ENCODE peak calls at places on chromosomes 16 and 17, in six cellular contexts. One of them, this sample, is unnamed.

GRCh38 chr16:5604770-5605169 is 507.2 kb upstream of the EEF2KMT start:
- DNase-seq in tibial nerve: no peak
- DNase-seq in tibial artery: no peak
- DNase-seq in A673: peak; percentile 80
- DNase-seq in fibroblast of the aortic adventitia: no peak
- DNase-seq in AG04450: no peak
- DNase-seq in this sample: no peak

GRCh38 chr17:557371-557770 is 157.3 kb downstream of the VPS53 start:
- DNase-seq in tibial nerve: no peak
- DNase-seq in tibial artery: no peak
- DNase-seq in A673: no peak
- DNase-seq in fibroblast of the aortic adventitia: peak; percentile 32
- DNase-seq in AG04450: peak; percentile 10
- DNase-seq in this sample: peak; percentile 39

GRCh38 chr17:7580631-7581554 is 1.5 kb downstream of the CD68 start:
- DNase-seq in tibial nerve: no peak
- DNase-seq in tibial artery: no peak
- DNase-seq in A673: no peak
- DNase-seq in fibroblast of the aortic adventitia: no peak
- DNase-seq in AG04450: no peak
- DNase-seq in this sample: no peak

GRCh38 chr17:49249292-49249794 is 18.8 kb upstream of the PHOSPHO1 start:
- DNase-seq in tibial nerve: no peak
- DNase-seq in tibial artery: no peak
- DNase-seq in A673: peak; percentile 72
- DNase-seq in fibroblast of the aortic adventitia: peak; percentile 59
- DNase-seq in AG04450: no peak
- DNase-seq in this sample: peak; percentile 27

GRCh38 chr17:2940352-2940751 is 123.1 kb downstream of the OR1D5 start:
- DNase-seq in tibial nerve: no peak
- DNase-seq in tibial artery: peak; percentile 70
- DNase-seq in A673: no peak
- DNase-seq in fibroblast of the aortic adventitia: peak; percentile 13
- DNase-seq in AG04450: no peak
- DNase-seq in this sample: no peak

GRCh38 chr16:11481987-11482386 is 104.7 kb downstream of the LITAF start:
- DNase-seq in tibial nerve: no peak
- DNase-seq in tibial artery: no peak
- DNase-seq in A673: no peak
- DNase-seq in fibroblast of the aortic adventitia: no peak
- DNase-seq in AG04450: peak; percentile 61
- DNase-seq in this sample: peak; percentile 17

GRCh38 chr17:35460354-35460851 is 11.8 kb upstream of the SLFN13 start:
- DNase-seq in tibial nerve: no peak
- DNase-seq in tibial artery: no peak
- DNase-seq in A673: no peak
- DNase-seq in fibroblast of the aortic adventitia: no peak
- DNase-seq in AG04450: no peak
- DNase-seq in this sample: no peak

GRCh38 chr16:87653234-87653633 is 50.9 kb downstream of the JPH3 start:
- DNase-seq in tibial nerve: no peak
- DNase-seq in tibial artery: no peak
- DNase-seq in A673: no peak
- DNase-seq in fibroblast of the aortic adventitia: peak; percentile 8
- DNase-seq in AG04450: no peak
- DNase-seq in this sample: no peak

GRCh38 chr16:77171750-77172635 is 19.0 kb upstream of the MON1B start:
- DNase-seq in tibial nerve: no peak
- DNase-seq in tibial artery: no peak
- DNase-seq in A673: peak; percentile 74
- DNase-seq in fibroblast of the aortic adventitia: peak; percentile 76
- DNase-seq in AG04450: peak; percentile 16
- DNase-seq in this sample: peak; percentile 63

GRCh38 chr16:88651276-88651988 is 579 bp upstream of the CYBA start:
- DNase-seq in tibial nerve: no peak
- DNase-seq in tibial artery: peak; percentile 72
- DNase-seq in A673: no peak
- DNase-seq in fibroblast of the aortic adventitia: no peak
- DNase-seq in AG04450: no peak
- DNase-seq in this sample: no peak

GRCh38 chr16:25317732-25318316 is 60.2 kb upstream of the ZKSCAN2 start:
- DNase-seq in tibial nerve: no peak
- DNase-seq in tibial artery: no peak
- DNase-seq in A673: no peak
- DNase-seq in fibroblast of the aortic adventitia: no peak
- DNase-seq in AG04450: no peak
- DNase-seq in this sample: no peak

GRCh38 chr17:51703364-51704341 is 443.3 kb downstream of the UTP18 start:
- DNase-seq in tibial nerve: peak; percentile 33
- DNase-seq in tibial artery: peak; percentile 78
- DNase-seq in A673: no peak
- DNase-seq in fibroblast of the aortic adventitia: peak; percentile 69
- DNase-seq in AG04450: no peak
- DNase-seq in this sample: no peak

GRCh38 chr16:1863681-1864460 is 8.1 kb downstream of the MEIOB start:
- DNase-seq in tibial nerve: no peak
- DNase-seq in tibial artery: no peak
- DNase-seq in A673: peak; percentile 57
- DNase-seq in fibroblast of the aortic adventitia: peak; percentile 71
- DNase-seq in AG04450: no peak
- DNase-seq in this sample: peak; percentile 66

GRCh38 chr17:33291248-33292183 is 1.6 kb downstream of the ASIC2 start:
- DNase-seq in tibial nerve: no peak
- DNase-seq in tibial artery: no peak
- DNase-seq in A673: peak; percentile 81
- DNase-seq in fibroblast of the aortic adventitia: no peak
- DNase-seq in AG04450: no peak
- DNase-seq in this sample: peak; percentile 53

GRCh38 chr16:65201446-65202010 is 79.7 kb upstream of the CDH11 start:
- DNase-seq in tibial nerve: no peak
- DNase-seq in tibial artery: no peak
- DNase-seq in A673: no peak
- DNase-seq in fibroblast of the aortic adventitia: no peak
- DNase-seq in AG04450: no peak
- DNase-seq in this sample: peak; percentile 84

GRCh38 chr16:86575754-86576557 is 2.4 kb upstream of the FOXL1 start:
- DNase-seq in tibial nerve: peak; percentile 86
- DNase-seq in tibial artery: peak; percentile 94
- DNase-seq in A673: peak; percentile 93
- DNase-seq in fibroblast of the aortic adventitia: peak; percentile 98
- DNase-seq in AG04450: peak; percentile 95
- DNase-seq in this sample: peak; percentile 97

GRCh38 chr16:26838931-26839330 is 227.8 kb upstream of the C16orf82 start:
- DNase-seq in tibial nerve: no peak
- DNase-seq in tibial artery: no peak
- DNase-seq in A673: no peak
- DNase-seq in fibroblast of the aortic adventitia: no peak
- DNase-seq in AG04450: no peak
- DNase-seq in this sample: no peak

GRCh38 chr17:10836966-10837599 is 804 bp downstream of the PIRT start:
- DNase-seq in tibial nerve: no peak
- DNase-seq in tibial artery: no peak
- DNase-seq in A673: no peak
- DNase-seq in fibroblast of the aortic adventitia: no peak
- DNase-seq in AG04450: no peak
- DNase-seq in this sample: no peak

GRCh38 chr16:66741131-66741900 is 10.1 kb downstream of the DYNC1LI2 start:
- DNase-seq in tibial nerve: peak; percentile 88
- DNase-seq in tibial artery: peak; percentile 95
- DNase-seq in A673: peak; percentile 39
- DNase-seq in fibroblast of the aortic adventitia: peak; percentile 94
- DNase-seq in AG04450: peak; percentile 61
- DNase-seq in this sample: peak; percentile 94

GRCh38 chr17:58307468-58308172 is 21.0 kb downstream of the TSPOAP1 start:
- DNase-seq in tibial nerve: no peak
- DNase-seq in tibial artery: no peak
- DNase-seq in A673: no peak
- DNase-seq in fibroblast of the aortic adventitia: no peak
- DNase-seq in AG04450: no peak
- DNase-seq in this sample: no peak

GRCh38 chr17:82932146-82933005 is 92.6 kb upstream of the ZNF750 start:
- DNase-seq in tibial nerve: no peak
- DNase-seq in tibial artery: peak; percentile 54
- DNase-seq in A673: no peak
- DNase-seq in fibroblast of the aortic adventitia: peak; percentile 38
- DNase-seq in AG04450: peak; percentile 20
- DNase-seq in this sample: peak; percentile 25

GRCh38 chr16:58755989-58756649 is 22.0 kb upstream of the GOT2 start:
- DNase-seq in tibial nerve: peak; percentile 22
- DNase-seq in tibial artery: peak; percentile 74
- DNase-seq in A673: peak; percentile 81
- DNase-seq in fibroblast of the aortic adventitia: peak; percentile 77
- DNase-seq in AG04450: peak; percentile 38
- DNase-seq in this sample: peak; percentile 74

GRCh38 chr16:30053376-30054015 is 12.1 kb upstream of the ALDOA start:
- DNase-seq in tibial nerve: no peak
- DNase-seq in tibial artery: no peak
- DNase-seq in A673: peak; percentile 92
- DNase-seq in fibroblast of the aortic adventitia: peak; percentile 76
- DNase-seq in AG04450: no peak
- DNase-seq in this sample: peak; percentile 51

GRCh38 chr17:66240630-66241029 is 11.4 kb upstream of the APOH start:
- DNase-seq in tibial nerve: no peak
- DNase-seq in tibial artery: no peak
- DNase-seq in A673: no peak
- DNase-seq in fibroblast of the aortic adventitia: peak; percentile 40
- DNase-seq in AG04450: no peak
- DNase-seq in this sample: peak; percentile 15

DNA sequence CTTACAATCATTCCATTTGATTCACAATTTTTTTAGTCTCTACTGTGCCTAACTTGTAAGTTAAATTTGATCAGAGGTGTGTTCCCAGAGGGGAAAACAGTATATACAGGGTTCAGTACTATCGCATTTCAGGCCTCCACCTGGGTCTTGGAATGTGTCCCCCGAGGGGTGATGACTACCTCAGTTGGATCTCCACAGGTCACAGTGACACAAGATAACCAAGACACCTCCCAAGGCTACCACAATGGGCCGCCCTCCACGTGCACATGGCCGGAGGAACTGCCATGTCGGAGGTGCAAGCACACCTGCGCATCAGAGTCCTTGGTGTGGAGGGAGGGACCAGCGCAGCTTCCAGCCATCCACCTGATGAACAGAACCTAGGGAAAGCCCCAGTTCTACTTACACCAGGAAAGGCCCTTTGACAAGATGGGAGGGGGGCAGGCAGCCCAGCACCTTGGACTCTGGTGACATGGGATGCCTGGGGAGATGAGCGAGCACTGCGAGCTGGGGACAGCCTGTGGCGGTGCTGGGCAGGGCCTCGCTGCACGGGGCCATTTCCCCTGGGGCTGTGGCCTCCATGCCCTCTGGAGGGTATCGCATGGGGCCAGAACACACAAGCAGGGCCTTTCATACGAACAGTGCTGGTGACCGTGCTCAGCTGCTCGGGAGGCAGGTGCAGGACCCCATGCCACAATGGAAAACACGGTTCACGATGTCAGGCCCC is 33.9 kb downstream of the PDIA2 start:
- DNase-seq in tibial nerve: no peak
- DNase-seq in tibial artery: no peak
- DNase-seq in A673: no peak
- DNase-seq in fibroblast of the aortic adventitia: no peak
- DNase-seq in AG04450: no peak
- DNase-seq in this sample: no peak
- H3K4me3 ChIP-seq in tibial nerve: no peak overlapping the region
- H3K4me3 ChIP-seq in tibial artery: no peak overlapping the region
- H3K4me3 ChIP-seq in A673: no peak overlapping the region
- H3K4me3 ChIP-seq in fibroblast of the aortic adventitia: no peak overlapping the region
- H3K4me3 ChIP-seq in AG04450: no peak overlapping the region
- H3K4me3 ChIP-seq in this sample: no peak overlapping the region

DNA sequence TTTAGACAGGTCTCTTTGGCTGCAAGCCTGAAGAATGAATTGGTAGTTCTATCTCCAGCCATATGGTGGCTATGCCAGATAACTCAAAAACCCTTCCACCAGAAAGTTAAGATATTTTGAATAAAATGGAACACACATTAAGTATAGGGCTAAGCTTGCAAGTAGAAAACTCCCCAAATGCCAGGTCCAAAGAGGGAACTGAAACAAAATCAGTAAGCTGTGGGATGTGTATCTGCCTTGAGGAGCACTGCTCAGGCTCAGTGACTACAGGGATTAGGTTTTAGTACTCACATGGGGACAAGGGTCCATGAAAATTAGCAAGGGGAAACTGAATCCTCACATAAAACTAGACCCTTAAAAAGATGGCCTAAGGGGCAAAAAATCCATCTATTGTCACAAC is 115.7 kb upstream of the PMFBP1 start:
- DNase-seq in tibial nerve: no peak
- DNase-seq in tibial artery: no peak
- DNase-seq in A673: no peak
- DNase-seq in fibroblast of the aortic adventitia: no peak
- DNase-seq in AG04450: no peak
- DNase-seq in this sample: no peak
- TF ChIP-seq CTCF in tibial nerve: no peak
- TF ChIP-seq CTCF in tibial artery: no peak
- TF ChIP-seq CTCF in A673: no peak
- TF ChIP-seq CTCF in fibroblast of the aortic adventitia: no peak
- TF ChIP-seq CTCF in AG04450: no peak
- TF ChIP-seq CTCF in this sample: no peak

DNA sequence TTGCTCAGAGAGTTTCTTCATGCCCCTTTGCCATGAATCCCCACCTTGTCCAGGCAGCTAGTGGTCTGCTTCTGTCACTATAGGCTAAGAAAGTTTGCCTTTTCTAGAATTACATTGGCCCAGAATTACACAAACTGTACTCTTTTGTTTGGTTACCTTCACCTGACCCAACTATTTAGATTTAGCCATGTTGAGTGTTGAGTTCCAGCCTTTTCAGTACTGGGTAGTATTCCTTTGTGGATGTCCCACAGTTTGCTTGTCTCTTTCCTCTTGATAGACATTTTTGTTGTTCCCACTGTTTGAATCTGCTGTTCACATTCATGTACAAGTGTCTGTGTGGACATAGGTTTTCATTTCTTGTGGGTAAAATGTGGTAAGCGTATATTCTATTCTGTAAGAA is 22.3 kb downstream of the USP10 start:
- DNase-seq in tibial nerve: no peak
- DNase-seq in tibial artery: no peak
- DNase-seq in A673: no peak
- DNase-seq in fibroblast of the aortic adventitia: no peak
- DNase-seq in AG04450: no peak
- DNase-seq in this sample: no peak
- H3K4me3 ChIP-seq in tibial nerve: no peak overlapping the region
- H3K4me3 ChIP-seq in tibial artery: no peak overlapping the region
- H3K4me3 ChIP-seq in A673: no peak overlapping the region
- H3K4me3 ChIP-seq in fibroblast of the aortic adventitia: no peak overlapping the region
- H3K4me3 ChIP-seq in AG04450: no peak overlapping the region
- H3K4me3 ChIP-seq in this sample: no peak overlapping the region

DNA sequence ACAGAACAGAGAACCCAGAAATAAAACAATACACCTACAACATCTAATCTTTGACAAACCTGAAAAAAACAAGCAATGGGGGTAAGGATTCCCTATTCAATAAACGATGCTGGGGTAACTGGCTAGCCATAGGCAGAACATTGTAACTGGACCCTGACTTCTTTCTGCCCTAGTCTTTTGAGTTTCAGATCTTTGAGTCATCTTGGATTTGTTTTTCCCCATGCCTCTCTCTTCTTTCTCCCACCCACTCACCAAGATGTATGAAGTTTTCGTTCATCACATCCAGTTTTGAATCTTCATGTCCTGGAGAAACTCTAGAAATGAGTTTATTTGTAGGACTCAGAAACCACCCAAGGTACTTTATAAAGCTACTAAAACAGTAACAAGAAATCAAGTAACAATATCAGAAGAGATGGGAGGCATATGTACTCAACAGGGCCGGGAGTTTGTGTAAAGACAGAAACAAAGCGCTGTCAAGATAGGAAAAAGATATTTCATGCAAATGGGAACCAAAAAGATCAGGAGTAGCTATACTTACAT is 39.0 kb downstream of the HSD17B2 start:
- DNase-seq in tibial nerve: no peak
- DNase-seq in tibial artery: no peak
- DNase-seq in A673: no peak
- DNase-seq in fibroblast of the aortic adventitia: no peak
- DNase-seq in AG04450: no peak
- DNase-seq in this sample: no peak
- TF ChIP-seq CTCF in tibial nerve: no peak
- TF ChIP-seq CTCF in tibial artery: no peak
- TF ChIP-seq CTCF in A673: no peak
- TF ChIP-seq CTCF in fibroblast of the aortic adventitia: no peak
- TF ChIP-seq CTCF in AG04450: no peak
- TF ChIP-seq CTCF in this sample: no peak

This sample was measured in fibroblast of villous mesenchyme.